ENCODE peak calls at places on chromosome 12, in six cellular contexts. H is IMR-90, M is tibial artery, O is uterus, X is GM23248, N is aorta. C is an unnamed sample.

GRCh38 chr12:18932715-18933114 is 194.8 kb downstream of the CAPZA3 start:
- DNase-seq in H (peak; percentile 44), M (no peak), O (no peak), X (peak; percentile 35), N (no peak), C (no peak)

GRCh38 chr12:72612171-72612570 is 340.0 kb downstream of the TRHDE start:
- DNase-seq in H (no peak), M (no peak), O (no peak), X (no peak), N (no peak), C (no peak)

GRCh38 chr12:88153959-88154358 is 11.9 kb downstream of the TMTC3 start:
- DNase-seq in H (peak; percentile 70), M (no peak), O (no peak), X (peak; percentile 76), N (no peak), C (peak; percentile 15)

GRCh38 chr12:52794479-52795331 is 1.2 kb downstream of the KRT3 start:
- DNase-seq in H (peak; percentile 37), M (no peak), O (no peak), X (peak; percentile 77), N (no peak), C (no peak)

GRCh38 chr12:8018666-8019581 is 13.6 kb upstream of the FOXJ2 start:
- DNase-seq in H (no peak), M (no peak), O (no peak), X (no peak), N (peak; percentile 77), C (peak; percentile 43)

GRCh38 chr12:15788266-15789214 is 648 bp downstream of the EPS8 start:
- DNase-seq in H (peak; percentile 45), M (no peak), O (peak; percentile 62), X (peak; percentile 79), N (peak; percentile 86), C (peak; percentile 11)

GRCh38 chr12:113630625-113631024 is 159.0 kb upstream of the LHX5 start:
- DNase-seq in H (no peak), M (no peak), O (no peak), X (no peak), N (no peak), C (no peak)

GRCh38 chr12:129226005-129226404 is 372.7 kb downstream of the GLT1D1 start:
- DNase-seq in H (no peak), M (no peak), O (no peak), X (no peak), N (no peak), C (no peak)

GRCh38 chr12:12620730-12621315 is 9.1 kb downstream of the CREBL2 start:
- DNase-seq in H (no peak), M (no peak), O (no peak), X (no peak), N (no peak), C (no peak)

GRCh38 chr12:107277850-107278249 is 184.5 kb upstream of the CRY1 start:
- DNase-seq in H (peak; percentile 84), M (no peak), O (no peak), X (peak; percentile 82), N (no peak), C (no peak)

GRCh38 chr12:89259831-89260230 is 92.5 kb downstream of the DUSP6 start:
- DNase-seq in H (peak; percentile 40), M (no peak), O (no peak), X (peak; percentile 46), N (no peak), C (no peak)

GRCh38 chr12:176321-177181 is 37.4 kb downstream of the SLC6A12 start:
- DNase-seq in H (peak; percentile 61), M (no peak), O (no peak), X (peak; percentile 55), N (no peak), C (no peak)

GRCh38 chr12:71767183-71767582 is 12.5 kb downstream of the RAB21 start:
- DNase-seq in H (no peak), M (no peak), O (no peak), X (no peak), N (no peak), C (no peak)

GRCh38 chr12:103373088-103373523 is 122.7 kb downstream of the C12orf42 start:
- DNase-seq in H (no peak), M (no peak), O (no peak), X (no peak), N (no peak), C (no peak)

GRCh38 chr12:38695057-38695456 is 210.3 kb downstream of the CPNE8 start:
- DNase-seq in H (no peak), M (no peak), O (no peak), X (no peak), N (no peak), C (no peak)

GRCh38 chr12:85405781-85406522 is 125.9 kb downstream of the ALX1 start:
- DNase-seq in H (peak; percentile 5), M (no peak), O (no peak), X (peak; percentile 58), N (no peak), C (no peak)

GRCh38 chr12:31855427-31855826 is 103.8 kb upstream of the RESF1 start:
- DNase-seq in H (no peak), M (no peak), O (no peak), X (no peak), N (no peak), C (no peak)

GRCh38 chr12:17810399-17810798 is 279.6 kb downstream of the RERGL start:
- DNase-seq in H (no peak), M (no peak), O (no peak), X (no peak), N (no peak), C (no peak)

GRCh38 chr12:23350808-23351207 is 598.7 kb downstream of the SOX5 start:
- DNase-seq in H (no peak), M (no peak), O (no peak), X (no peak), N (no peak), C (no peak)

DNA sequence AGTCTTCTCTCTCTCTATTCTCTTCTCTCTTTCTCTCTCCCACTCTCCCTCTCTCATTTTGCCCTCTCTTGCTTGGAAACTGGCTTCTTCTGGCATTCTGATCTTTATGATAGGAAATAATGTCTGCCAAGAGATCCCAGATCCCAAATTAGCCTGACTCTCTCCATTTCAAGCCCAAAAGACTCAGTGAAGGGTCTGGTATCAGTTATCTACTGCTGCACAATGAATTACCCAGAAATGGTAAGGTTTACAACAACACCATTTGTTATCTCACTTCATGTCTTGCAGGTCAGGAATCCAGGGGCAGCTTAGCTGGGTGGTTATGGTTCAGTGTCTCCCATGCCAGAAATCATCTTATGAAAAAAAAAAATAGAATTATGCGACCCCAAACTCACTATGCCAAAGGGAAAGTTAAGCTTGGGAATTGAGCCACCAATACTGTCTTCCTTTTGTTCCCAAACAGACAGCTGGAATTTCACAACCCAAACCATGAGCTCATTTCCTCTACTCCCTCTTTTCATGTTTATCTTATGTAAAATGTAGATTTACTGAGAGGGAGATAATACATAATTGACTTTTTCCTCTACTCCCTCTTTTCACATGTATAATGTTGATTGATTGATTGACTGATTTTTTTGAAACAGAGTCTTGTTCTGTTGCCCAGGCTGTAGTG is 67.8 kb upstream of the FICD start:
- DNase-seq in H (peak; percentile 22), M (no peak), O (no peak), X (peak; percentile 51), N (no peak), C (no peak)
- H3K4me3 ChIP-seq in H (no peak overlapping the region), M (no peak overlapping the region), O (no peak overlapping the region), X (peak overlapping the region; percentile 24), N (no peak overlapping the region), C (no peak overlapping the region)

DNA sequence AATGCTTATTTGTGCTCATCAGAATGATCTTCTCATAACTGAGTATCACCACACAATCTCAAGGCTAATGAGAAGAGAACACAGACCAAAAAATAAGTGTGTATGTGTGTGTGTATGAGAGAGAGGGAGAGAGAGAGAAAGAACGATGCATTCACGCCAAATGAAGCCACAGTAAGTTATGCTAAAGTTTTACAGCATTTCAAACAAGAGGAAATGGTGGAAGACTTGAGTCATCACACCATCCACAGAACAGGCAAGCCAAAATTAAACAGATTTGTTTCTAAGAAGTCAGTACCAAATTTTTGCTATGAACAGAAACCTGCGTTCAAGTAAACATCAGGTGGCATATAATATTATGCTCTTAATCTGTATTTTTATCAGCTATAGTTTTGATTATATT is 141.2 kb downstream of the MED13L start:
- DNase-seq in H (peak; percentile 85), M (no peak), O (no peak), X (peak; percentile 77), N (no peak), C (no peak)
- H3K4me1 ChIP-seq in H (peaks cover 15% of the 10 kb centered on the region), M (peaks cover 53% of the 10 kb centered on the region), O (peaks cover 10% of the 10 kb centered on the region), X (peaks cover 81% of the 10 kb centered on the region), N (peaks cover 4% of the 10 kb centered on the region), C (peaks cover 12% of the 10 kb centered on the region)

GRCh38 chr12:122753213-122753571 is 568 bp downstream of the DENR start:
- DNase-seq in H (no peak), M (no peak), O (no peak), X (no peak), N (no peak), C (no peak)

GRCh38 chr12:122754790-122755189 is 2.2 kb downstream of the DENR start:
- DNase-seq in H (no peak), M (no peak), O (no peak), X (no peak), N (no peak), C (no peak)

GRCh38 chr12:122752464-122753212 is at the start of gene DENR:
- DNase-seq in H (peak; percentile 98), M (peak; percentile 99), O (peak; percentile 98), X (peak; percentile 100), N (peak; percentile 100), C (peak; percentile 100)

GRCh38 chr12:122757568-122757967 is 4.9 kb downstream of the DENR start:
- DNase-seq in H (no peak), M (no peak), O (no peak), X (no peak), N (no peak), C (no peak)
- H3K36me3 ChIP-seq in H (peaks cover 29% of the 10 kb centered on the region), M (peaks cover 63% of the 10 kb centered on the region), O (no peaks in the 10 kb centered on the region), X (peaks cover 60% of the 10 kb centered on the region), N (peaks cover 2% of the 10 kb centered on the region), C (peaks cover 54% of the 10 kb centered on the region)

GRCh38 chr12:65699251-65699650 is 125.0 kb upstream of the HMGA2 start:
- DNase-seq in H (peak; percentile 65), M (no peak), O (no peak), X (peak; percentile 84), N (no peak), C (no peak)
- H3K4me3 ChIP-seq in H (no peak overlapping the region), M (no peak overlapping the region), O (no peak overlapping the region), X (peak overlapping the region; percentile 28), N (no peak overlapping the region), C (no peak overlapping the region)

DNA sequence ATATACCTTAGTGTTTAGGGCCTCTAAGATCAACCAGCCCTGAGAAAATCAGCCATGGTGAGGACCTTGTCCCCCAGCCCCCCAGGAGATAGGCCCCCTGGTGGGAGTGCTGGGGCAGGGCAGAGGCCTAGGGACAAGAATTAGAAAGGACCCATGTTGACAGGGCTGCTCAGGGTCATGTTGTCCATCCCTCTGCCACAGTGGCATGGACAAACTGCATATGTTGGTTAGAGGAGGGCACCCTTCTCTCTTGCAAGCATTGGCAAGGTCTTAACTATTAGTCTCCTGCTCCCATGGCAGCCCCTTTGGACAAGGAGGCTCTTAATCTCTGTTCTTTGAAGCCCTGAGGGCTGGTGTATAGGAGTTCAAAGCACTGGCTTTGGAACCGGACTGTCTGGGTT is 755 bp upstream of the PTPN6 start:
- DNase-seq in H (no peak), M (no peak), O (no peak), X (no peak), N (peak; percentile 42), C (peak; percentile 44)
- H3K4me1 ChIP-seq in H (peaks cover 3% of the 10 kb centered on the region), M (peaks cover 12% of the 10 kb centered on the region), O (no peaks in the 10 kb centered on the region), X (no peaks in the 10 kb centered on the region), N (no peaks in the 10 kb centered on the region), C (peaks cover 95% of the 10 kb centered on the region)

GRCh38 chr12:117190210-117190781 is at the start of gene FBXO21:
- DNase-seq in H (peak; percentile 74), M (peak; percentile 94), O (peak; percentile 90), X (peak; percentile 96), N (peak; percentile 97), C (peak; percentile 94)
- H3K36me3 ChIP-seq in H (peaks cover 3% of the 10 kb centered on the region), M (peaks cover 12% of the 10 kb centered on the region), O (no peaks in the 10 kb centered on the region), X (peaks cover 10% of the 10 kb centered on the region), N (no peaks in the 10 kb centered on the region), C (peaks cover 18% of the 10 kb centered on the region)

C was measured in CD4-positive, CD25-positive, alpha-beta regulatory T cell.